ENCODE peak calls at places on chromosomes 2 and 18, in seven cellular contexts. One of them, this sample, is unnamed.

GRCh38 chr2:191705084-191705483 is 27.1 kb downstream of the NABP1 start:
- DNase-seq in stromal cell of bone marrow: no peak
- DNase-seq in stimulated activated CD4-positive, alpha-beta T cell treated with anti-CD3 and anti-CD28 coated beads, TNF-alpha, amount 100 ng/mL, for 24 hours: no peak
- DNase-seq in NCI-H774: no peak
- DNase-seq in NAMALWA: no peak
- DNase-seq in T-helper 17 cell: no peak
- DNase-seq in COLO829: peak
- DNase-seq in this sample: no peak

GRCh38 chr2:138147796-138148195 is 183.5 kb downstream of the HNMT start:
- DNase-seq in stimulated activated CD4-positive, alpha-beta T cell treated with anti-CD3 and anti-CD28 coated beads, TNF-alpha, amount 100 ng/mL, for 24 hours: no peak
- DNase-seq in stromal cell of bone marrow: no peak
- DNase-seq in NCI-H774: no peak
- DNase-seq in NAMALWA: no peak
- DNase-seq in T-helper 17 cell: no peak
- DNase-seq in COLO829: no peak
- DNase-seq in this sample: no peak

GRCh38 chr2:158755738-158756137 is 39.4 kb upstream of the DAPL1 start:
- DNase-seq in COLO829: no peak
- DNase-seq in T-helper 17 cell: no peak
- DNase-seq in stimulated activated CD4-positive, alpha-beta T cell treated with anti-CD3 and anti-CD28 coated beads, TNF-alpha, amount 100 ng/mL, for 24 hours: no peak
- DNase-seq in NCI-H774: no peak
- DNase-seq in NAMALWA: peak
- DNase-seq in stromal cell of bone marrow: no peak
- DNase-seq in this sample: no peak

GRCh38 chr2:239819974-239820555 is 205.1 kb downstream of the NDUFA10 start:
- DNase-seq in NAMALWA: no peak
- DNase-seq in stimulated activated CD4-positive, alpha-beta T cell treated with anti-CD3 and anti-CD28 coated beads, TNF-alpha, amount 100 ng/mL, for 24 hours: peak
- DNase-seq in stromal cell of bone marrow: no peak
- DNase-seq in COLO829: peak
- DNase-seq in T-helper 17 cell: no peak
- DNase-seq in NCI-H774: no peak
- DNase-seq in this sample: no peak

GRCh38 chr2:231910771-231911170 is 15.4 kb downstream of the NPPC start:
- DNase-seq in COLO829: no peak
- DNase-seq in T-helper 17 cell: no peak
- DNase-seq in NCI-H774: no peak
- DNase-seq in NAMALWA: peak
- DNase-seq in stimulated activated CD4-positive, alpha-beta T cell treated with anti-CD3 and anti-CD28 coated beads, TNF-alpha, amount 100 ng/mL, for 24 hours: no peak
- DNase-seq in stromal cell of bone marrow: no peak
- DNase-seq in this sample: no peak

GRCh38 chr18:76621184-76621583 is 126.1 kb upstream of the ZNF516 start:
- DNase-seq in NAMALWA: no peak
- DNase-seq in stimulated activated CD4-positive, alpha-beta T cell treated with anti-CD3 and anti-CD28 coated beads, TNF-alpha, amount 100 ng/mL, for 24 hours: no peak
- DNase-seq in T-helper 17 cell: no peak
- DNase-seq in COLO829: no peak
- DNase-seq in NCI-H774: no peak
- DNase-seq in stromal cell of bone marrow: no peak
- DNase-seq in this sample: no peak

GRCh38 chr2:33298233-33298632 is 178.2 kb upstream of the RASGRP3 start:
- DNase-seq in stromal cell of bone marrow: no peak
- DNase-seq in stimulated activated CD4-positive, alpha-beta T cell treated with anti-CD3 and anti-CD28 coated beads, TNF-alpha, amount 100 ng/mL, for 24 hours: no peak
- DNase-seq in NAMALWA: no peak
- DNase-seq in COLO829: no peak
- DNase-seq in NCI-H774: no peak
- DNase-seq in T-helper 17 cell: no peak
- DNase-seq in this sample: no peak

GRCh38 chr2:126244937-126245336 is 411.0 kb upstream of the GYPC start:
- DNase-seq in COLO829: peak
- DNase-seq in NAMALWA: peak
- DNase-seq in T-helper 17 cell: no peak
- DNase-seq in stromal cell of bone marrow: no peak
- DNase-seq in NCI-H774: no peak
- DNase-seq in stimulated activated CD4-positive, alpha-beta T cell treated with anti-CD3 and anti-CD28 coated beads, TNF-alpha, amount 100 ng/mL, for 24 hours: peak
- DNase-seq in this sample: no peak

GRCh38 chr2:23155022-23155421 is 230.0 kb upstream of the KLHL29 start:
- DNase-seq in T-helper 17 cell: no peak
- DNase-seq in COLO829: no peak
- DNase-seq in stromal cell of bone marrow: no peak
- DNase-seq in NCI-H774: no peak
- DNase-seq in stimulated activated CD4-positive, alpha-beta T cell treated with anti-CD3 and anti-CD28 coated beads, TNF-alpha, amount 100 ng/mL, for 24 hours: no peak
- DNase-seq in NAMALWA: no peak
- DNase-seq in this sample: no peak

GRCh38 chr18:79644006-79644665 is 35.5 kb upstream of the CTDP1 start:
- DNase-seq in T-helper 17 cell: peak
- DNase-seq in NCI-H774: peak
- DNase-seq in NAMALWA: peak
- DNase-seq in COLO829: peak
- DNase-seq in stromal cell of bone marrow: no peak
- DNase-seq in stimulated activated CD4-positive, alpha-beta T cell treated with anti-CD3 and anti-CD28 coated beads, TNF-alpha, amount 100 ng/mL, for 24 hours: peak
- DNase-seq in this sample: peak

This sample was measured in fibroblast of the conjunctiva.